ENCODE peak calls at places on chromosomes 3 and 15, in nine cellular contexts. L is left colon; W is nephron progenitor cell; Z is CD8-positive, alpha-beta memory T cell; K is NCI-H345; D is LoVo; F is iPS DF 19.7; S is foreskin keratinocyte; T is NCI-H1436. U is an unnamed sample.

GRCh38 chr3:112814256-112814655 is 32.4 kb downstream of the CD200R1L start:
- DNase-seq in L (no peak), W (no peak), Z (no peak), K (no peak), D (peak), F (no peak), S (peak), T (no peak), U (no peak)

GRCh38 chr15:29207758-29208108 is 61.9 kb downstream of the NSMCE3 start:
- DNase-seq in L (no peak), W (no peak), Z (no peak), K (no peak), D (no peak), F (no peak), S (no peak), T (no peak), U (no peak)

GRCh38 chr3:155211266-155211665 is 82.2 kb downstream of the STRIT1 start:
- DNase-seq in L (no peak), W (no peak), Z (no peak), K (no peak), D (no peak), F (no peak), S (no peak), T (no peak), U (no peak)

GRCh38 chr3:120180731-120181412 is 86.6 kb upstream of the GSK3B start:
- DNase-seq in L (no peak), W (no peak), Z (no peak), K (no peak), D (no peak), F (no peak), S (peak), T (no peak), U (no peak)

GRCh38 chr15:28273468-28273867 is 48.5 kb downstream of the HERC2 start:
- DNase-seq in L (no peak), W (peak), Z (no peak), K (no peak), D (no peak), F (peak), S (no peak), T (no peak), U (no peak)

GRCh38 chr15:70242962-70243685 is 145.4 kb upstream of the TLE3 start:
- DNase-seq in L (no peak), W (no peak), Z (no peak), K (no peak), D (no peak), F (no peak), S (peak), T (no peak), U (no peak)

GRCh38 chr3:173465112-173465511 is 67.6 kb downstream of the NLGN1 start:
- DNase-seq in L (no peak), W (no peak), Z (no peak), K (no peak), D (no peak), F (peak), S (peak), T (no peak), U (no peak)

GRCh38 chr3:177807150-177807875 is 610.0 kb upstream of the TBL1XR1 start:
- DNase-seq in L (no peak), W (no peak), Z (no peak), K (no peak), D (no peak), F (no peak), S (no peak), T (no peak), U (no peak)

GRCh38 chr3:34005886-34006285 is 207.5 kb downstream of the PDCD6IP start:
- DNase-seq in L (no peak), W (no peak), Z (no peak), K (no peak), D (no peak), F (no peak), S (no peak), T (no peak), U (no peak)

GRCh38 chr3:78519281-78519680 is 1248.5 kb downstream of the ROBO1 start:
- DNase-seq in L (no peak), W (no peak), Z (no peak), K (no peak), D (no peak), F (no peak), S (no peak), T (no peak), U (no peak)

GRCh38 chr15:70250208-70251201 is 152.8 kb upstream of the TLE3 start:
- DNase-seq in L (no peak), W (peak), Z (no peak), K (no peak), D (no peak), F (no peak), S (no peak), T (peak), U (no peak)

GRCh38 chr3:188007897-188008296 is 146.1 kb upstream of the LPP start:
- DNase-seq in L (no peak), W (no peak), Z (no peak), K (no peak), D (no peak), F (no peak), S (no peak), T (no peak), U (no peak)

GRCh38 chr3:72329354-72329753 is 518.9 kb downstream of the SHQ1 start:
- DNase-seq in L (no peak), W (no peak), Z (no peak), K (peak), D (no peak), F (no peak), S (no peak), T (no peak), U (no peak)

GRCh38 chr3:126440709-126440995 is 35.0 kb downstream of the ZXDC start:
- DNase-seq in L (no peak), W (no peak), Z (no peak), K (no peak), D (no peak), F (no peak), S (no peak), T (no peak), U (no peak)

GRCh38 chr15:100918034-100918689 is 995 bp upstream of the LRRK1 start:
- DNase-seq in L (peak), W (peak), Z (peak), K (peak), D (peak), F (peak), S (peak), T (peak), U (peak)

GRCh38 chr3:116111765-116112164 is 333.5 kb downstream of the LSAMP start:
- DNase-seq in L (no peak), W (no peak), Z (no peak), K (no peak), D (no peak), F (no peak), S (peak), T (no peak), U (no peak)

GRCh38 chr15:50353999-50354837 is 780 bp downstream of the GABPB1 start:
- DNase-seq in L (peak), W (peak), Z (peak), K (peak), D (peak), F (no peak), S (peak), T (no peak), U (peak)

GRCh38 chr3:99114565-99115291 is 213.2 kb upstream of the DCBLD2 start:
- DNase-seq in L (no peak), W (peak), Z (no peak), K (no peak), D (no peak), F (peak), S (peak), T (no peak), U (no peak)

GRCh38 chr15:92582206-92582605 is 73.4 kb downstream of the FAM174B start:
- DNase-seq in L (no peak), W (no peak), Z (no peak), K (no peak), D (no peak), F (no peak), S (no peak), T (no peak), U (no peak)

GRCh38 chr15:41866263-41866703 is 27.6 kb downstream of the SPTBN5 start:
- DNase-seq in L (no peak), W (peak), Z (no peak), K (no peak), D (no peak), F (no peak), S (no peak), T (no peak), U (no peak)

GRCh38 chr3:18870642-18871041 is 277.7 kb upstream of the KCNH8 start:
- DNase-seq in L (no peak), W (no peak), Z (no peak), K (no peak), D (no peak), F (no peak), S (peak), T (no peak), U (no peak)

GRCh38 chr3:50264389-50264963 is 4.5 kb upstream of the SEMA3B start:
- DNase-seq in L (peak), W (peak), Z (no peak), K (peak), D (peak), F (peak), S (peak), T (no peak), U (no peak)

GRCh38 chr3:161415506-161416231 is 44.4 kb upstream of the SPTSSB start:
- DNase-seq in L (no peak), W (no peak), Z (no peak), K (no peak), D (no peak), F (no peak), S (peak), T (no peak), U (no peak)

GRCh38 chr15:96285306-96285705 is 45.2 kb upstream of the NR2F2 start:
- DNase-seq in L (no peak), W (no peak), Z (no peak), K (no peak), D (no peak), F (no peak), S (no peak), T (no peak), U (no peak)

U was measured in activated effector memory CD4-positive, alpha-beta T cell treated with Interleukin-2 at 50 U/mL for 16 hours.